ENCODE peak calls at places on chromosome 10, in four cellular contexts. One of them, this sample, is unnamed.

GRCh38 chr10:90947025-90947960 is 26.4 kb upstream of the ANKRD1 start:
- DNase-seq in heart left ventricle: no peak
- DNase-seq in lower leg skin: no peak
- DNase-seq in adrenal gland: no peak
- DNase-seq in this sample: no peak

GRCh38 chr10:73998623-73999622 is 1.0 kb downstream of the VCL start:
- DNase-seq in heart left ventricle: peak; percentile 67
- DNase-seq in lower leg skin: peak; percentile 91
- DNase-seq in adrenal gland: peak; percentile 47
- DNase-seq in this sample: peak; percentile 63

GRCh38 chr10:18618995-18619394 is 32.4 kb downstream of the NSUN6 start:
- DNase-seq in heart left ventricle: peak; percentile 29
- DNase-seq in lower leg skin: no peak
- DNase-seq in adrenal gland: no peak
- DNase-seq in this sample: no peak

GRCh38 chr10:64507869-64508609 is 986.8 kb downstream of the REEP3 start:
- DNase-seq in heart left ventricle: no peak
- DNase-seq in lower leg skin: no peak
- DNase-seq in adrenal gland: no peak
- DNase-seq in this sample: no peak

GRCh38 chr10:2948127-2948854 is 119.1 kb upstream of the PFKP start:
- DNase-seq in heart left ventricle: no peak
- DNase-seq in lower leg skin: no peak
- DNase-seq in adrenal gland: no peak
- DNase-seq in this sample: no peak

GRCh38 chr10:9762966-9763656 is 1254.6 kb upstream of the CELF2 start:
- DNase-seq in heart left ventricle: no peak
- DNase-seq in lower leg skin: no peak
- DNase-seq in adrenal gland: no peak
- DNase-seq in this sample: no peak

GRCh38 chr10:86969421-86970041 is 1.2 kb downstream of the ADIRF start:
- DNase-seq in heart left ventricle: no peak
- DNase-seq in lower leg skin: peak; percentile 88
- DNase-seq in adrenal gland: no peak
- DNase-seq in this sample: no peak

GRCh38 chr10:88505265-88505664 is 77.9 kb downstream of the RNLS start:
- DNase-seq in heart left ventricle: no peak
- DNase-seq in lower leg skin: no peak
- DNase-seq in adrenal gland: no peak
- DNase-seq in this sample: no peak

GRCh38 chr10:3996697-3997096 is 211.7 kb upstream of the KLF6 start:
- DNase-seq in heart left ventricle: no peak
- DNase-seq in lower leg skin: no peak
- DNase-seq in adrenal gland: no peak
- DNase-seq in this sample: no peak

GRCh38 chr10:69425513-69426298 is 9.0 kb upstream of the TACR2 start:
- DNase-seq in heart left ventricle: no peak
- DNase-seq in lower leg skin: peak; percentile 68
- DNase-seq in adrenal gland: no peak
- DNase-seq in this sample: no peak

GRCh38 chr10:28359334-28359733 is 56.5 kb upstream of the MPP7 start:
- DNase-seq in heart left ventricle: no peak
- DNase-seq in lower leg skin: no peak
- DNase-seq in adrenal gland: no peak
- DNase-seq in this sample: no peak

GRCh38 chr10:16509996-16510395 is 11.7 kb downstream of the C1QL3 start:
- DNase-seq in heart left ventricle: no peak
- DNase-seq in lower leg skin: no peak
- DNase-seq in adrenal gland: no peak
- DNase-seq in this sample: no peak

GRCh38 chr10:121928528-121928884 is 675 bp upstream of the ATE1 start:
- DNase-seq in heart left ventricle: no peak
- DNase-seq in lower leg skin: no peak
- DNase-seq in adrenal gland: no peak
- DNase-seq in this sample: no peak

GRCh38 chr10:111379521-111379920 is 302.7 kb downstream of the ADRA2A start:
- DNase-seq in heart left ventricle: no peak
- DNase-seq in lower leg skin: no peak
- DNase-seq in adrenal gland: no peak
- DNase-seq in this sample: no peak

GRCh38 chr10:4074559-4075407 is 289.8 kb upstream of the KLF6 start:
- DNase-seq in heart left ventricle: peak; percentile 37
- DNase-seq in lower leg skin: no peak
- DNase-seq in adrenal gland: no peak
- DNase-seq in this sample: no peak

GRCh38 chr10:110524864-110525242 is 27.1 kb downstream of the DUSP5 start:
- DNase-seq in heart left ventricle: no peak
- DNase-seq in lower leg skin: no peak
- DNase-seq in adrenal gland: no peak
- DNase-seq in this sample: no peak

GRCh38 chr10:20005638-20006037 is 189.4 kb downstream of the PLXDC2 start:
- DNase-seq in heart left ventricle: no peak
- DNase-seq in lower leg skin: no peak
- DNase-seq in adrenal gland: peak; percentile 12
- DNase-seq in this sample: no peak

GRCh38 chr10:113067516-113067915 is 117.5 kb downstream of the TCF7L2 start:
- DNase-seq in heart left ventricle: no peak
- DNase-seq in lower leg skin: peak; percentile 82
- DNase-seq in adrenal gland: peak; percentile 46
- DNase-seq in this sample: no peak

GRCh38 chr10:111142082-111142481 is 65.3 kb downstream of the ADRA2A start:
- DNase-seq in heart left ventricle: no peak
- DNase-seq in lower leg skin: no peak
- DNase-seq in adrenal gland: no peak
- DNase-seq in this sample: peak; percentile 11

GRCh38 chr10:71068811-71069411 is 143.5 kb upstream of the UNC5B start:
- DNase-seq in heart left ventricle: peak; percentile 67
- DNase-seq in lower leg skin: no peak
- DNase-seq in adrenal gland: peak; percentile 26
- DNase-seq in this sample: peak; percentile 86

GRCh38 chr10:93711891-93712290 is 9.5 kb upstream of the FRA10AC1 start:
- DNase-seq in heart left ventricle: no peak
- DNase-seq in lower leg skin: no peak
- DNase-seq in adrenal gland: no peak
- DNase-seq in this sample: no peak

GRCh38 chr10:43202657-43203490 is 64.0 kb downstream of the RASGEF1A start:
- DNase-seq in heart left ventricle: peak; percentile 45
- DNase-seq in lower leg skin: peak; percentile 87
- DNase-seq in adrenal gland: peak; percentile 33
- DNase-seq in this sample: no peak

GRCh38 chr10:91163709-91164474 is 56.6 kb upstream of the PCGF5 start:
- DNase-seq in heart left ventricle: peak; percentile 46
- DNase-seq in lower leg skin: peak; percentile 95
- DNase-seq in adrenal gland: peak; percentile 91
- DNase-seq in this sample: peak; percentile 91

GRCh38 chr10:129877773-129878371 is 86.2 kb downstream of the EBF3 start:
- DNase-seq in heart left ventricle: no peak
- DNase-seq in lower leg skin: no peak
- DNase-seq in adrenal gland: peak; percentile 14
- DNase-seq in this sample: no peak

GRCh38 chr10:79059859-79060379 is 8.8 kb upstream of the ZMIZ1 start:
- DNase-seq in heart left ventricle: no peak
- DNase-seq in lower leg skin: peak; percentile 74
- DNase-seq in adrenal gland: peak; percentile 7
- DNase-seq in this sample: no peak

GRCh38 chr10:61594430-61594829 is 68.3 kb upstream of the CABCOCO1 start:
- DNase-seq in heart left ventricle: no peak
- DNase-seq in lower leg skin: no peak
- DNase-seq in adrenal gland: no peak
- DNase-seq in this sample: no peak

GRCh38 chr10:44659350-44659749 is 251.8 kb upstream of the TMEM72 start:
- DNase-seq in heart left ventricle: no peak
- DNase-seq in lower leg skin: no peak
- DNase-seq in adrenal gland: no peak
- DNase-seq in this sample: no peak

GRCh38 chr10:75959209-75959608 is 527.8 kb downstream of the LRMDA start:
- DNase-seq in heart left ventricle: no peak
- DNase-seq in lower leg skin: no peak
- DNase-seq in adrenal gland: no peak
- DNase-seq in this sample: peak; percentile 45

GRCh38 chr10:36720931-36721330 is 404.5 kb upstream of the ANKRD30A start:
- DNase-seq in heart left ventricle: no peak
- DNase-seq in lower leg skin: no peak
- DNase-seq in adrenal gland: no peak
- DNase-seq in this sample: no peak

GRCh38 chr10:63164045-63164722 is 31.1 kb downstream of the NRBF2 start:
- DNase-seq in heart left ventricle: no peak
- DNase-seq in lower leg skin: no peak
- DNase-seq in adrenal gland: no peak
- DNase-seq in this sample: no peak
- TF ChIP-seq POLR2A in heart left ventricle: no peak
- TF ChIP-seq POLR2A in lower leg skin: no peak
- TF ChIP-seq POLR2A in adrenal gland: no peak
- TF ChIP-seq POLR2A in this sample: no peak

GRCh38 chr10:29841724-29842649 is 207.2 kb upstream of the SVIL start:
- DNase-seq in heart left ventricle: peak; percentile 76
- DNase-seq in lower leg skin: no peak
- DNase-seq in adrenal gland: no peak
- DNase-seq in this sample: no peak
- TF ChIP-seq POLR2A in heart left ventricle: peak; percentile 70
- TF ChIP-seq POLR2A in lower leg skin: no peak
- TF ChIP-seq POLR2A in adrenal gland: no peak
- TF ChIP-seq POLR2A in this sample: no peak

GRCh38 chr10:95295031-95295755 is 4.4 kb upstream of the PDLIM1 start:
- DNase-seq in heart left ventricle: no peak
- DNase-seq in lower leg skin: peak; percentile 92
- DNase-seq in adrenal gland: no peak
- DNase-seq in this sample: no peak
- TF ChIP-seq POLR2A in heart left ventricle: no peak
- TF ChIP-seq POLR2A in lower leg skin: no peak
- TF ChIP-seq POLR2A in adrenal gland: no peak
- TF ChIP-seq POLR2A in this sample: no peak

GRCh38 chr10:7410800-7411670 is at the start of gene SFMBT2:
- DNase-seq in heart left ventricle: peak; percentile 75
- DNase-seq in lower leg skin: peak; percentile 86
- DNase-seq in adrenal gland: peak; percentile 68
- DNase-seq in this sample: peak; percentile 57
- TF ChIP-seq POLR2A in heart left ventricle: no peak
- TF ChIP-seq POLR2A in lower leg skin: no peak
- TF ChIP-seq POLR2A in adrenal gland: peak; percentile 34
- TF ChIP-seq POLR2A in this sample: peak; percentile 20

DNA sequence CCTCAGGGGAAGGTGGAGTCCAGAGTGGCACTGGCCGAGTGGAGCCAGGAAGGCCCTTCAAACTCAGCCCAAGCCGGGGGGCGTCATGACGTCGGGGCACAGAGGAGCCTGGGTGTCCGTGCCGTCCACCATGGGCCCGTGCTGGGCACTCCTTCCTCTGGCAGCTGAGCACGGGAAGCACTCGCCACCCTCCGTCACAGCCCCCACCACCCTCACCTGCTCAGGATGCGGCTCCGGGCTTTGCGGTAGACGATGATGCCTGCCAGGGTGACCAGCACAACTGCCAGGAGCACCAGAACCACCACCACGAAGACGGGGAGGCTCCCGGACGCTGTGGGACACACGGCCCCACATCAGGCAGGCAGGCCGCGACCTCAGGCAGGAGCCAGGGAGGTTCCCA is 8.1 kb downstream of the ADAM8 start:
- DNase-seq in heart left ventricle: no peak
- DNase-seq in lower leg skin: no peak
- DNase-seq in adrenal gland: no peak
- DNase-seq in this sample: no peak
- TF ChIP-seq POLR2A in heart left ventricle: no peak
- TF ChIP-seq POLR2A in lower leg skin: no peak
- TF ChIP-seq POLR2A in adrenal gland: no peak
- TF ChIP-seq POLR2A in this sample: no peak

GRCh38 chr10:12349628-12350166 is 350 bp downstream of the CAMK1D start:
- DNase-seq in heart left ventricle: no peak
- DNase-seq in lower leg skin: no peak
- DNase-seq in adrenal gland: no peak
- DNase-seq in this sample: no peak

GRCh38 chr10:12348870-12349627 is at the start of gene CAMK1D:
- DNase-seq in heart left ventricle: peak; percentile 83
- DNase-seq in lower leg skin: peak; percentile 97
- DNase-seq in adrenal gland: peak; percentile 79
- DNase-seq in this sample: peak; percentile 64

GRCh38 chr10:12350925-12351324 is 1.6 kb downstream of the CAMK1D start:
- DNase-seq in heart left ventricle: no peak
- DNase-seq in lower leg skin: no peak
- DNase-seq in adrenal gland: no peak
- DNase-seq in this sample: no peak

GRCh38 chr10:12351447-12351846 is 2.1 kb downstream of the CAMK1D start:
- DNase-seq in heart left ventricle: no peak
- DNase-seq in lower leg skin: peak; percentile 89
- DNase-seq in adrenal gland: no peak
- DNase-seq in this sample: no peak

GRCh38 chr10:12350167-12350872 is 973 bp downstream of the CAMK1D start:
- DNase-seq in heart left ventricle: peak; percentile 36
- DNase-seq in lower leg skin: peak; percentile 91
- DNase-seq in adrenal gland: peak; percentile 24
- DNase-seq in this sample: no peak
- TF ChIP-seq POLR2A in heart left ventricle: no peak
- TF ChIP-seq POLR2A in lower leg skin: no peak
- TF ChIP-seq POLR2A in adrenal gland: no peak
- TF ChIP-seq POLR2A in this sample: no peak

DNA sequence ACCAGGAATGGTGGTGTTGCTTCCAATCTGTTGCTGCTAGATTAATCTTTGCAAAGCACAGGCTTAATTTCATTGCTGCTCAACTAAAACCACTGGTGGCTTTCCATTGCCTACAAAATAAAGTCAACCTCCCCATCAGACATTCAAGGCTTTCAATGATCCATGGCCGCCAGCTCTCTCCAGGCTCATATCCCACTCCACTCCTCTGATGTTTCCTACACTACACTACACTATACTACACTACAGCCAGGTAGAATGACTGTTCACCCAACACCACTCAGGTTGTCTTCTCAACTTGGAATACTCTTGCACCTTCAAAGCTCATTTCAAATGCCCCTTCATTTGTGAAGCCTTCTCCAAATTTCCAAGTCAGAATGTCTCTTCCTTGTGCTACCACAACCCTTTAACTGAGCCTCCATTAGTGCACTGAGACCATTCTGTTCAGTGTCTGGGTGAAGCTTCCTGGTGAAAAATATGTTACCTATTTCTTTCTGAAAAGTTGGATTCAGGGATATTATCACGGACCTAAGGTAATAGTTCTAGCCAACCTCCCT is 35.5 kb upstream of the CC2D2B start:
- DNase-seq in heart left ventricle: no peak
- DNase-seq in lower leg skin: no peak
- DNase-seq in adrenal gland: no peak
- DNase-seq in this sample: no peak
- TF ChIP-seq POLR2A in heart left ventricle: no peak
- TF ChIP-seq POLR2A in lower leg skin: no peak
- TF ChIP-seq POLR2A in adrenal gland: no peak
- TF ChIP-seq POLR2A in this sample: no peak